ENCODE peak calls at places on chromosomes 11 and 22, in nine cellular contexts. One of them, this sample, is unnamed.

GRCh38 chr11:62574363-62575057 is 819 bp upstream of the EEF1G start:
- DNase-seq in MM.1S: peak; percentile 23
- DNase-seq in cardiac muscle cell: peak; percentile 43
- DNase-seq in sigmoid colon: no peak
- DNase-seq in AG04450: no peak
- DNase-seq in neural progenitor cell: peak; percentile 31
- DNase-seq in body of pancreas: peak; percentile 43
- DNase-seq in kidney: peak; percentile 84
- DNase-seq in stomach: peak; percentile 40
- DNase-seq in this sample: no peak

GRCh38 chr11:1104411-1105182 is 29.9 kb downstream of the MUC2 start:
- DNase-seq in neural progenitor cell: no peak
- DNase-seq in sigmoid colon: no peak
- DNase-seq in cardiac muscle cell: no peak
- DNase-seq in kidney: peak; percentile 57
- DNase-seq in stomach: no peak
- DNase-seq in AG04450: no peak
- DNase-seq in MM.1S: no peak
- DNase-seq in body of pancreas: no peak
- DNase-seq in this sample: no peak

GRCh38 chr11:70135142-70136132 is 57.3 kb downstream of the ANO1 start:
- DNase-seq in cardiac muscle cell: peak; percentile 75
- DNase-seq in AG04450: no peak
- DNase-seq in body of pancreas: no peak
- DNase-seq in kidney: no peak
- DNase-seq in neural progenitor cell: peak; percentile 51
- DNase-seq in MM.1S: no peak
- DNase-seq in sigmoid colon: no peak
- DNase-seq in stomach: peak; percentile 66
- DNase-seq in this sample: no peak

GRCh38 chr11:85941380-85941973 is 86.3 kb downstream of the CCDC83 start:
- DNase-seq in stomach: peak; percentile 40
- DNase-seq in AG04450: peak; percentile 53
- DNase-seq in sigmoid colon: peak; percentile 77
- DNase-seq in MM.1S: peak; percentile 52
- DNase-seq in cardiac muscle cell: peak; percentile 86
- DNase-seq in neural progenitor cell: peak; percentile 66
- DNase-seq in kidney: no peak
- DNase-seq in body of pancreas: peak; percentile 57
- DNase-seq in this sample: no peak

GRCh38 chr11:107731911-107732310 is 20.1 kb upstream of the SLN start:
- DNase-seq in AG04450: no peak
- DNase-seq in cardiac muscle cell: no peak
- DNase-seq in kidney: no peak
- DNase-seq in neural progenitor cell: no peak
- DNase-seq in stomach: no peak
- DNase-seq in sigmoid colon: no peak
- DNase-seq in body of pancreas: no peak
- DNase-seq in MM.1S: no peak
- DNase-seq in this sample: no peak

GRCh38 chr22:40463017-40463631 is 92.7 kb downstream of the SGSM3 start:
- DNase-seq in kidney: no peak
- DNase-seq in neural progenitor cell: no peak
- DNase-seq in MM.1S: no peak
- DNase-seq in AG04450: no peak
- DNase-seq in sigmoid colon: no peak
- DNase-seq in cardiac muscle cell: no peak
- DNase-seq in stomach: no peak
- DNase-seq in body of pancreas: peak; percentile 22
- DNase-seq in this sample: no peak

GRCh38 chr11:2380807-2381350 is 3.8 kb downstream of the CD81 start:
- DNase-seq in kidney: peak; percentile 95
- DNase-seq in cardiac muscle cell: peak; percentile 79
- DNase-seq in MM.1S: no peak
- DNase-seq in AG04450: no peak
- DNase-seq in stomach: peak; percentile 47
- DNase-seq in body of pancreas: peak; percentile 87
- DNase-seq in neural progenitor cell: no peak
- DNase-seq in sigmoid colon: peak; percentile 89
- DNase-seq in this sample: peak; percentile 80

GRCh38 chr11:64921384-64921783 is 3.1 kb upstream of the PPP2R5B start:
- DNase-seq in MM.1S: no peak
- DNase-seq in cardiac muscle cell: no peak
- DNase-seq in AG04450: no peak
- DNase-seq in kidney: peak; percentile 43
- DNase-seq in sigmoid colon: peak; percentile 49
- DNase-seq in body of pancreas: no peak
- DNase-seq in neural progenitor cell: no peak
- DNase-seq in stomach: no peak
- DNase-seq in this sample: no peak

GRCh38 chr11:33721291-33721840 is 14.9 kb downstream of the CD59 start:
- DNase-seq in stomach: no peak
- DNase-seq in body of pancreas: no peak
- DNase-seq in sigmoid colon: no peak
- DNase-seq in AG04450: no peak
- DNase-seq in MM.1S: no peak
- DNase-seq in kidney: no peak
- DNase-seq in cardiac muscle cell: peak; percentile 43
- DNase-seq in neural progenitor cell: no peak
- DNase-seq in this sample: no peak

GRCh38 chr11:73233704-73234402 is 15.8 kb downstream of the P2RY2 start:
- DNase-seq in sigmoid colon: peak; percentile 51
- DNase-seq in AG04450: no peak
- DNase-seq in neural progenitor cell: no peak
- DNase-seq in body of pancreas: no peak
- DNase-seq in kidney: peak; percentile 54
- DNase-seq in stomach: no peak
- DNase-seq in MM.1S: no peak
- DNase-seq in cardiac muscle cell: peak; percentile 10
- DNase-seq in this sample: peak; percentile 46

GRCh38 chr11:32288276-32288675 is 147.1 kb downstream of the WT1 start:
- DNase-seq in stomach: no peak
- DNase-seq in MM.1S: no peak
- DNase-seq in AG04450: no peak
- DNase-seq in sigmoid colon: no peak
- DNase-seq in kidney: no peak
- DNase-seq in body of pancreas: no peak
- DNase-seq in cardiac muscle cell: no peak
- DNase-seq in neural progenitor cell: peak; percentile 21
- DNase-seq in this sample: no peak
- H3K27ac ChIP-seq in stomach: no peak overlapping the region
- H3K27ac ChIP-seq in MM.1S: no peak overlapping the region
- H3K27ac ChIP-seq in AG04450: no peak overlapping the region
- H3K27ac ChIP-seq in sigmoid colon: no peak overlapping the region
- H3K27ac ChIP-seq in kidney: no peak overlapping the region
- H3K27ac ChIP-seq in body of pancreas: no peak overlapping the region
- H3K27ac ChIP-seq in cardiac muscle cell: no peak overlapping the region
- H3K27ac ChIP-seq in neural progenitor cell: no peak overlapping the region
- H3K27ac ChIP-seq in this sample: no peak overlapping the region

GRCh38 chr11:14413307-14414072 is 54.5 kb upstream of the RRAS2 start:
- DNase-seq in neural progenitor cell: peak; percentile 67
- DNase-seq in cardiac muscle cell: peak; percentile 83
- DNase-seq in body of pancreas: peak; percentile 37
- DNase-seq in kidney: no peak
- DNase-seq in AG04450: no peak
- DNase-seq in MM.1S: no peak
- DNase-seq in stomach: no peak
- DNase-seq in sigmoid colon: peak; percentile 70
- DNase-seq in this sample: no peak
- TF ChIP-seq CTCF in neural progenitor cell: peak; percentile 57
- TF ChIP-seq CTCF in cardiac muscle cell: peak; percentile 43
- TF ChIP-seq CTCF in body of pancreas: no peak
- TF ChIP-seq CTCF in kidney: no peak
- TF ChIP-seq CTCF in AG04450: peak; percentile 40
- TF ChIP-seq CTCF in MM.1S: no peak
- TF ChIP-seq CTCF in stomach: no peak
- TF ChIP-seq CTCF in sigmoid colon: no peak
- TF ChIP-seq CTCF in this sample: no peak

DNA sequence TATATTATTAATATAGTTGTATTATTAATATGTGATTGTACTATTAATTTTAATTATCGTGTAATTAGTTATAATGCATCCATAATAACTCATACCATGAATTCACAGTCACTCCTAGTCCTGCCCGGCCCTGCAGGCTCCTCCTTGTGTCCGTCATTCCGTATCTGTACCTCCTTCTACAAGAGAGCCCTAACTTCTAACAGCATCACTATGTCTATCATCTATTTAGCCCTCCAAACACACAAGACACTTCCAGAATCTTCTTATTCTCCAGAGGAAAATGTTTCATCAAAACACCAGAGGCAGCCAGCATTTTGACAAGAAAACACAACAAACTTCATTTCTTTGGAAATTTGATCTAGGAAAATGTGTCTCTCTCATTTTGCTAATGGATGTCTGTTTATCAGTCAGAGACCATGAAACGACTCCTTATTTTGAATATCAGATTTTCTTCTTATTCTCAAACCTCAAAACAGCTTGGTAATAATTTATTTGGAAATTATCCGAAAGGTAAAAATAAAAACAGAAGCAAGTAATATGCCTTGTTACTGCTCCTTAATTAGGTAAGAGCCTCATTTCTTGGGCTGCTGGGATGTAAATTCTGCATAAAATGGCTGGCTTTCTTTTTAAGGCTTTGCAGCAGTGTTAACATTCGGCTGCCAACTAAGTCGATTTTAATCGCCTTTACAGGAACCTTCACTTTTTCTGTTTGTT is 23.1 kb upstream of the SEPTIN5 start:
- DNase-seq in body of pancreas: no peak
- DNase-seq in cardiac muscle cell: no peak
- DNase-seq in stomach: no peak
- DNase-seq in MM.1S: no peak
- DNase-seq in AG04450: no peak
- DNase-seq in sigmoid colon: no peak
- DNase-seq in neural progenitor cell: no peak
- DNase-seq in kidney: no peak
- DNase-seq in this sample: no peak
- H3K4me3 ChIP-seq in body of pancreas: no peak overlapping the region
- H3K4me3 ChIP-seq in cardiac muscle cell: no peak overlapping the region
- H3K4me3 ChIP-seq in stomach: peak overlapping the region; percentile 18
- H3K4me3 ChIP-seq in MM.1S: no peak overlapping the region
- H3K4me3 ChIP-seq in AG04450: peak overlapping the region; percentile 45
- H3K4me3 ChIP-seq in sigmoid colon: no peak overlapping the region
- H3K4me3 ChIP-seq in neural progenitor cell: peak overlapping the region; percentile 6
- H3K4me3 ChIP-seq in kidney: peak overlapping the region; percentile 2
- H3K4me3 ChIP-seq in this sample: peak overlapping the region; percentile 45

GRCh38 chr22:30251661-30252226 is 5.2 kb upstream of the LIF start:
- DNase-seq in sigmoid colon: no peak
- DNase-seq in cardiac muscle cell: peak; percentile 66
- DNase-seq in AG04450: no peak
- DNase-seq in neural progenitor cell: no peak
- DNase-seq in body of pancreas: no peak
- DNase-seq in stomach: no peak
- DNase-seq in MM.1S: no peak
- DNase-seq in kidney: no peak
- DNase-seq in this sample: no peak
- H3K27ac ChIP-seq in sigmoid colon: no peak overlapping the region
- H3K27ac ChIP-seq in cardiac muscle cell: no peak overlapping the region
- H3K27ac ChIP-seq in AG04450: peak overlapping the region; percentile 77
- H3K27ac ChIP-seq in neural progenitor cell: no peak overlapping the region
- H3K27ac ChIP-seq in body of pancreas: no peak overlapping the region
- H3K27ac ChIP-seq in stomach: peak overlapping the region; percentile 64
- H3K27ac ChIP-seq in MM.1S: no peak overlapping the region
- H3K27ac ChIP-seq in kidney: no peak overlapping the region
- H3K27ac ChIP-seq in this sample: no peak overlapping the region

GRCh38 chr11:126567419-126567818 is 211.9 kb downstream of the ST3GAL4 start:
- DNase-seq in stomach: no peak
- DNase-seq in cardiac muscle cell: no peak
- DNase-seq in neural progenitor cell: no peak
- DNase-seq in AG04450: no peak
- DNase-seq in kidney: no peak
- DNase-seq in body of pancreas: peak; percentile 38
- DNase-seq in MM.1S: no peak
- DNase-seq in sigmoid colon: no peak
- DNase-seq in this sample: no peak

GRCh38 chr11:126573325-126574076 is 218.0 kb downstream of the ST3GAL4 start:
- DNase-seq in AG04450: no peak
- DNase-seq in sigmoid colon: no peak
- DNase-seq in body of pancreas: no peak
- DNase-seq in cardiac muscle cell: no peak
- DNase-seq in MM.1S: peak; percentile 2
- DNase-seq in kidney: no peak
- DNase-seq in neural progenitor cell: no peak
- DNase-seq in stomach: no peak
- DNase-seq in this sample: no peak

GRCh38 chr11:126564588-126564987 is 209.1 kb downstream of the ST3GAL4 start:
- DNase-seq in AG04450: no peak
- DNase-seq in cardiac muscle cell: no peak
- DNase-seq in body of pancreas: no peak
- DNase-seq in MM.1S: no peak
- DNase-seq in neural progenitor cell: peak; percentile 83
- DNase-seq in sigmoid colon: no peak
- DNase-seq in kidney: no peak
- DNase-seq in stomach: no peak
- DNase-seq in this sample: no peak

GRCh38 chr11:126575849-126576248 is 220.4 kb downstream of the ST3GAL4 start:
- DNase-seq in sigmoid colon: no peak
- DNase-seq in cardiac muscle cell: no peak
- DNase-seq in AG04450: no peak
- DNase-seq in body of pancreas: no peak
- DNase-seq in MM.1S: no peak
- DNase-seq in neural progenitor cell: no peak
- DNase-seq in stomach: no peak
- DNase-seq in kidney: no peak
- DNase-seq in this sample: no peak

DNA sequence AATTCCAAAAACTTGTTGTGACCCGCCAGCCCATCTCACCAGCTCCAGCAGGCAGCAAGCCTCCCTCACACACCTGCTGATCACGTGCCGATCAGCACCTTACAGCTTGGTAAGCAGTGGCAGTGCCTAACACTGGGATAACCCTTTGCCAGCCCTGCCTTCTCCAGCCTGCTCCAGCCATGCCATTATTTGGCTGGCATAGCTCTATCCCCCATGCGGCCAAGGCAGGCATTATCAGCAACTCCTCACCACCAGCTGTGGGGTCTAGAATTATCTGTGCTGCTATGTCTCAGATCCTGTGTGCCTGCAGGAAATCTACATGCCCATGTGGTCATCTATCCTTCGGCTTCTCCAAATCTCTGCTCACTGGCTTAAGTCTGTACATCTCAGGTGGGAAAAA is 215.0 kb downstream of the ST3GAL4 start:
- DNase-seq in kidney: peak; percentile 10
- DNase-seq in AG04450: no peak
- DNase-seq in neural progenitor cell: no peak
- DNase-seq in body of pancreas: no peak
- DNase-seq in sigmoid colon: no peak
- DNase-seq in stomach: no peak
- DNase-seq in cardiac muscle cell: no peak
- DNase-seq in MM.1S: peak; percentile 2
- DNase-seq in this sample: no peak
- TF ChIP-seq CTCF in kidney: no peak
- TF ChIP-seq CTCF in AG04450: no peak
- TF ChIP-seq CTCF in neural progenitor cell: no peak
- TF ChIP-seq CTCF in body of pancreas: no peak
- TF ChIP-seq CTCF in sigmoid colon: no peak
- TF ChIP-seq CTCF in stomach: no peak
- TF ChIP-seq CTCF in cardiac muscle cell: no peak
- TF ChIP-seq CTCF in MM.1S: no peak
- TF ChIP-seq CTCF in this sample: no peak

This sample was measured in coronary artery.